ENCODE peak calls at places on chromosomes 2 and 18, in eight cellular contexts. One of them, this sample, is unnamed.

GRCh38 chr2:16218651-16219050 is 278.3 kb downstream of the MYCN start:
- DNase-seq in CD8-positive, alpha-beta memory T cell: no peak
- DNase-seq in fibroblast of pulmonary artery: no peak
- DNase-seq in left colon: peak
- DNase-seq in frontal cortex: no peak
- DNase-seq in stimulated activated CD8-positive, alpha-beta memory T cell treated with anti-CD3 and anti-CD28 coated beads, Interleukin-15, amount 100 ng/mL, for 4 hours: no peak
- DNase-seq in GM12892: no peak
- DNase-seq in RPMI7951: no peak
- DNase-seq in this sample: no peak

GRCh38 chr2:48725696-48726494 is 29.6 kb downstream of the LHCGR start:
- DNase-seq in CD8-positive, alpha-beta memory T cell: no peak
- DNase-seq in fibroblast of pulmonary artery: no peak
- DNase-seq in left colon: no peak
- DNase-seq in frontal cortex: no peak
- DNase-seq in stimulated activated CD8-positive, alpha-beta memory T cell treated with anti-CD3 and anti-CD28 coated beads, Interleukin-15, amount 100 ng/mL, for 4 hours: no peak
- DNase-seq in GM12892: no peak
- DNase-seq in RPMI7951: no peak
- DNase-seq in this sample: no peak

GRCh38 chr2:61671561-61672315 is 133.6 kb upstream of the XPO1 start:
- DNase-seq in CD8-positive, alpha-beta memory T cell: no peak
- DNase-seq in fibroblast of pulmonary artery: peak
- DNase-seq in left colon: no peak
- DNase-seq in frontal cortex: no peak
- DNase-seq in stimulated activated CD8-positive, alpha-beta memory T cell treated with anti-CD3 and anti-CD28 coated beads, Interleukin-15, amount 100 ng/mL, for 4 hours: no peak
- DNase-seq in GM12892: no peak
- DNase-seq in RPMI7951: no peak
- DNase-seq in this sample: no peak

GRCh38 chr2:26687328-26687727 is 5.2 kb upstream of the KCNK3 start:
- DNase-seq in CD8-positive, alpha-beta memory T cell: no peak
- DNase-seq in fibroblast of pulmonary artery: no peak
- DNase-seq in left colon: no peak
- DNase-seq in frontal cortex: no peak
- DNase-seq in stimulated activated CD8-positive, alpha-beta memory T cell treated with anti-CD3 and anti-CD28 coated beads, Interleukin-15, amount 100 ng/mL, for 4 hours: no peak
- DNase-seq in GM12892: no peak
- DNase-seq in RPMI7951: no peak
- DNase-seq in this sample: no peak

GRCh38 chr2:68565858-68566257 is 77.5 kb upstream of the PROKR1 start:
- DNase-seq in CD8-positive, alpha-beta memory T cell: no peak
- DNase-seq in fibroblast of pulmonary artery: peak
- DNase-seq in left colon: no peak
- DNase-seq in frontal cortex: no peak
- DNase-seq in stimulated activated CD8-positive, alpha-beta memory T cell treated with anti-CD3 and anti-CD28 coated beads, Interleukin-15, amount 100 ng/mL, for 4 hours: no peak
- DNase-seq in GM12892: no peak
- DNase-seq in RPMI7951: peak
- DNase-seq in this sample: no peak

GRCh38 chr18:29892960-29893558 is 1149.5 kb downstream of the DSC3 start:
- DNase-seq in CD8-positive, alpha-beta memory T cell: no peak
- DNase-seq in fibroblast of pulmonary artery: peak
- DNase-seq in left colon: no peak
- DNase-seq in frontal cortex: no peak
- DNase-seq in stimulated activated CD8-positive, alpha-beta memory T cell treated with anti-CD3 and anti-CD28 coated beads, Interleukin-15, amount 100 ng/mL, for 4 hours: no peak
- DNase-seq in GM12892: no peak
- DNase-seq in RPMI7951: peak
- DNase-seq in this sample: no peak

GRCh38 chr2:161746891-161747535 is 122.8 kb downstream of the SLC4A10 start:
- DNase-seq in CD8-positive, alpha-beta memory T cell: no peak
- DNase-seq in fibroblast of pulmonary artery: no peak
- DNase-seq in left colon: no peak
- DNase-seq in frontal cortex: no peak
- DNase-seq in stimulated activated CD8-positive, alpha-beta memory T cell treated with anti-CD3 and anti-CD28 coated beads, Interleukin-15, amount 100 ng/mL, for 4 hours: no peak
- DNase-seq in GM12892: no peak
- DNase-seq in RPMI7951: no peak
- DNase-seq in this sample: no peak

GRCh38 chr2:75389271-75389670 is 171.5 kb downstream of the EVA1A start:
- DNase-seq in CD8-positive, alpha-beta memory T cell: no peak
- DNase-seq in fibroblast of pulmonary artery: no peak
- DNase-seq in left colon: no peak
- DNase-seq in frontal cortex: no peak
- DNase-seq in stimulated activated CD8-positive, alpha-beta memory T cell treated with anti-CD3 and anti-CD28 coated beads, Interleukin-15, amount 100 ng/mL, for 4 hours: no peak
- DNase-seq in GM12892: no peak
- DNase-seq in RPMI7951: no peak
- DNase-seq in this sample: no peak

GRCh38 chr18:63213331-63213900 is 106.2 kb downstream of the BCL2 start:
- DNase-seq in CD8-positive, alpha-beta memory T cell: no peak
- DNase-seq in fibroblast of pulmonary artery: peak
- DNase-seq in left colon: no peak
- DNase-seq in frontal cortex: no peak
- DNase-seq in stimulated activated CD8-positive, alpha-beta memory T cell treated with anti-CD3 and anti-CD28 coated beads, Interleukin-15, amount 100 ng/mL, for 4 hours: no peak
- DNase-seq in GM12892: no peak
- DNase-seq in RPMI7951: no peak
- DNase-seq in this sample: no peak

GRCh38 chr2:68156419-68156818 is 1.3 kb upstream of the PNO1 start:
- DNase-seq in CD8-positive, alpha-beta memory T cell: no peak
- DNase-seq in fibroblast of pulmonary artery: no peak
- DNase-seq in left colon: no peak
- DNase-seq in frontal cortex: no peak
- DNase-seq in stimulated activated CD8-positive, alpha-beta memory T cell treated with anti-CD3 and anti-CD28 coated beads, Interleukin-15, amount 100 ng/mL, for 4 hours: no peak
- DNase-seq in GM12892: no peak
- DNase-seq in RPMI7951: no peak
- DNase-seq in this sample: no peak

GRCh38 chr18:8627107-8627472 is 17.9 kb downstream of the RAB12 start:
- DNase-seq in CD8-positive, alpha-beta memory T cell: no peak
- DNase-seq in fibroblast of pulmonary artery: no peak
- DNase-seq in left colon: no peak
- DNase-seq in frontal cortex: no peak
- DNase-seq in stimulated activated CD8-positive, alpha-beta memory T cell treated with anti-CD3 and anti-CD28 coated beads, Interleukin-15, amount 100 ng/mL, for 4 hours: no peak
- DNase-seq in GM12892: no peak
- DNase-seq in RPMI7951: no peak
- DNase-seq in this sample: no peak

GRCh38 chr2:65481961-65482360 is 49.6 kb upstream of the SPRED2 start:
- DNase-seq in CD8-positive, alpha-beta memory T cell: no peak
- DNase-seq in fibroblast of pulmonary artery: no peak
- DNase-seq in left colon: no peak
- DNase-seq in frontal cortex: no peak
- DNase-seq in stimulated activated CD8-positive, alpha-beta memory T cell treated with anti-CD3 and anti-CD28 coated beads, Interleukin-15, amount 100 ng/mL, for 4 hours: no peak
- DNase-seq in GM12892: no peak
- DNase-seq in RPMI7951: no peak
- DNase-seq in this sample: no peak

GRCh38 chr2:160242863-160243552 is 42.9 kb upstream of the ITGB6 start:
- DNase-seq in CD8-positive, alpha-beta memory T cell: no peak
- DNase-seq in fibroblast of pulmonary artery: no peak
- DNase-seq in left colon: no peak
- DNase-seq in frontal cortex: no peak
- DNase-seq in stimulated activated CD8-positive, alpha-beta memory T cell treated with anti-CD3 and anti-CD28 coated beads, Interleukin-15, amount 100 ng/mL, for 4 hours: no peak
- DNase-seq in GM12892: no peak
- DNase-seq in RPMI7951: peak
- DNase-seq in this sample: no peak